ENCODE peak calls at places on chromosome 1, in six cellular contexts. P is GDM1; G is CD8-positive, alpha-beta T cell; A is M059J; H is NCI-H2029 treated with DMSO at 0.1 percent for 48 hours; T is kidney glomerular epithelial cell. L is an unnamed sample.

GRCh38 chr1:56527548-56528302 is 51.6 kb downstream of the PLPP3 start:
- DNase-seq in P (no peak), G (no peak), A (no peak), H (peak; percentile 89), T (no peak), L (peak; percentile 56)

GRCh38 chr1:9244501-9245229 is 10.1 kb downstream of the H6PD start:
- DNase-seq in P (peak; percentile 32), G (no peak), A (no peak), H (no peak), T (no peak), L (no peak)

GRCh38 chr1:19967808-19968207 is 11.6 kb downstream of the PLA2G2A start:
- DNase-seq in P (no peak), G (no peak), A (no peak), H (no peak), T (no peak), L (no peak)

GRCh38 chr1:67347688-67348472 is 40.2 kb downstream of the IL12RB2 start:
- DNase-seq in P (no peak), G (no peak), A (peak; percentile 78), H (peak; percentile 11), T (peak; percentile 49), L (peak; percentile 84)

GRCh38 chr1:24415910-24416665 is 486 bp downstream of the NIPAL3 start:
- DNase-seq in P (no peak), G (no peak), A (peak; percentile 61), H (no peak), T (peak; percentile 65), L (no peak)

GRCh38 chr1:228664399-228664914 is 70.8 kb upstream of the RHOU start:
- DNase-seq in P (peak; percentile 50), G (peak; percentile 71), A (peak; percentile 63), H (peak; percentile 84), T (peak; percentile 41), L (peak; percentile 80)

GRCh38 chr1:157363660-157364140 is 188.6 kb downstream of the FCRL5 start:
- DNase-seq in P (peak; percentile 36), G (no peak), A (peak; percentile 30), H (no peak), T (no peak), L (peak; percentile 65)

GRCh38 chr1:3564921-3565831 is 46.1 kb downstream of the MEGF6 start:
- DNase-seq in P (no peak), G (no peak), A (no peak), H (no peak), T (no peak), L (peak; percentile 79)

GRCh38 chr1:193322218-193322617 is 135.8 kb upstream of the B3GALT2 start:
- DNase-seq in P (no peak), G (no peak), A (peak; percentile 88), H (no peak), T (peak; percentile 84), L (no peak)

GRCh38 chr1:115450641-115451040 is 112.6 kb upstream of the NGF start:
- DNase-seq in P (no peak), G (no peak), A (no peak), H (no peak), T (peak; percentile 52), L (no peak)

GRCh38 chr1:9861371-9861770 is 37.6 kb upstream of the CLSTN1 start:
- DNase-seq in P (no peak), G (no peak), A (no peak), H (no peak), T (no peak), L (no peak)

GRCh38 chr1:214621178-214621577 is 18.2 kb downstream of the CENPF start:
- DNase-seq in P (no peak), G (no peak), A (no peak), H (no peak), T (no peak), L (no peak)

GRCh38 chr1:64823691-64824476 is 79.0 kb downstream of the RAVER2 start:
- DNase-seq in P (peak; percentile 41), G (peak; percentile 62), A (peak; percentile 73), H (peak; percentile 95), T (peak; percentile 61), L (peak; percentile 75)

GRCh38 chr1:62599044-62599443 is 1.7 kb downstream of the ANGPTL3 start:
- DNase-seq in P (no peak), G (no peak), A (no peak), H (no peak), T (no peak), L (no peak)

GRCh38 chr1:171852273-171852672 is 11.0 kb downstream of the DNM3 start:
- DNase-seq in P (no peak), G (no peak), A (peak; percentile 9), H (no peak), T (peak; percentile 40), L (no peak)

GRCh38 chr1:43232482-43232881 is 37.3 kb upstream of the TMEM125 start:
- DNase-seq in P (no peak), G (no peak), A (no peak), H (no peak), T (no peak), L (no peak)